ENCODE peak calls at places on chromosome 17, in six cellular contexts. V is left lung, Y is LNCaP clone FGC, C is chondrocyte, N is astrocyte of the spinal cord, H is epithelial cell of esophagus. D is an unnamed sample.

GRCh38 chr17:77420804-77421634 is 280.2 kb downstream of the SEC14L1 start:
- DNase-seq in V (no peak), Y (no peak), C (no peak), N (peak), H (peak), D (peak)

GRCh38 chr17:44760474-44761308 is 1.9 kb downstream of the ADAM11 start:
- DNase-seq in V (no peak), Y (no peak), C (peak), N (no peak), H (no peak), D (no peak)

GRCh38 chr17:42502091-42502490 is 34.0 kb upstream of the NAGLU start:
- DNase-seq in V (no peak), Y (no peak), C (peak), N (no peak), H (no peak), D (no peak)

GRCh38 chr17:64270885-64271284 is 7.8 kb upstream of the TEX2 start:
- DNase-seq in V (no peak), Y (no peak), C (no peak), N (no peak), H (no peak), D (no peak)

GRCh38 chr17:57257911-57258885 is 1.9 kb downstream of the MSI2 start:
- DNase-seq in V (no peak), Y (no peak), C (no peak), N (peak), H (no peak), D (peak)

GRCh38 chr17:46756861-46757260 is 61.6 kb downstream of the WNT3 start:
- DNase-seq in V (no peak), Y (no peak), C (no peak), N (no peak), H (no peak), D (no peak)

GRCh38 chr17:49928126-49928800 is 40.7 kb upstream of the DLX4 start:
- DNase-seq in V (no peak), Y (no peak), C (no peak), N (no peak), H (no peak), D (no peak)

GRCh38 chr17:80782536-80783427 is 208.9 kb upstream of the CHMP6 start:
- DNase-seq in V (peak), Y (no peak), C (no peak), N (no peak), H (no peak), D (peak)

GRCh38 chr17:39147221-39148185 is 3.9 kb downstream of the PLXDC1 start:
- DNase-seq in V (no peak), Y (no peak), C (no peak), N (no peak), H (no peak), D (no peak)

GRCh38 chr17:39150795-39151679 is at the start of gene PLXDC1:
- DNase-seq in V (no peak), Y (no peak), C (no peak), N (no peak), H (no peak), D (no peak)

GRCh38 chr17:39152134-39152884 is 872 bp upstream of the PLXDC1 start:
- DNase-seq in V (no peak), Y (no peak), C (no peak), N (no peak), H (peak), D (no peak)

GRCh38 chr17:39151680-39152058 is 232 bp upstream of the PLXDC1 start:
- DNase-seq in V (no peak), Y (no peak), C (no peak), N (no peak), H (no peak), D (no peak)

GRCh38 chr17:39150104-39150634 is 1.3 kb downstream of the PLXDC1 start:
- DNase-seq in V (no peak), Y (no peak), C (no peak), N (no peak), H (no peak), D (no peak)
- TF ChIP-seq CTCF in V (no peak), Y (no peak), C (no peak), N (no peak), H (no peak), D (no peak)

GRCh38 chr17:16446338-16446983 is 31.1 kb downstream of the TRPV2 start:
- DNase-seq in V (no peak), Y (no peak), C (no peak), N (no peak), H (no peak), D (peak)
- TF ChIP-seq CTCF in V (no peak), Y (no peak), C (peak), N (no peak), H (no peak), D (no peak)

GRCh38 chr17:69593351-69593715 is 178.8 kb downstream of the MAP2K6 start:
- DNase-seq in V (no peak), Y (no peak), C (no peak), N (peak), H (no peak), D (no peak)
- TF ChIP-seq CTCF in V (no peak), Y (no peak), C (no peak), N (no peak), H (no peak), D (no peak)

GRCh38 chr17:78736526-78737079 is 45.5 kb downstream of the CYTH1 start:
- DNase-seq in V (peak), Y (peak), C (no peak), N (no peak), H (peak), D (peak)
- TF ChIP-seq CTCF in V (no peak), Y (no peak), C (no peak), N (no peak), H (peak), D (peak)

GRCh38 chr17:75154195-75155106 is at the start of gene JPT1:
- DNase-seq in V (peak), Y (peak), C (peak), N (peak), H (peak), D (peak)
- TF ChIP-seq CTCF in V (no peak), Y (no peak), C (no peak), N (no peak), H (no peak), D (no peak)

DNA sequence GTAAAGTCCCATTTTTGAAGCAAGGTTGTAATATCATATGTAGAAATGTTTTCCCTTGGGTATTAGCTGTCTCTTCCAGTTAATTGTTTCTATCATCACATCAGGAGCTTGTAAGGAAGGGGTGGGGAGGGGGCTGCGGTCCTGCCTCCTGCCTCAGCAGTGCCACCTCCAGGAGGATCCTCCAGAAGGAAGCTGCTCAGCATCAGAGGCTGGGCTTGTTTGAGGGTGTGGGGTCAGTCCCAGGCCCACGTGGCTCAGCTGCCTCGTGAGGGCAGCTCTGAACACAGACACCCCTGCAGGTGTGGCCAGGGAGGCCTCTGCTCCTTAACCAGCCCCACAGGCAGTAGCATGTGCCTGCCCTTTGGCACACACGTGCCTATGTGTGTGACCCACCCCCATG is 46.2 kb downstream of the MRM1 start:
- DNase-seq in V (no peak), Y (no peak), C (no peak), N (no peak), H (no peak), D (no peak)
- TF ChIP-seq CTCF in V (no peak), Y (peak), C (no peak), N (no peak), H (no peak), D (no peak)